ENCODE peak calls at places on chromosomes 7 and 10, in seven cellular contexts. One of them, this sample, is unnamed.

GRCh38 chr10:80289451-80290287 is at the start of gene MAT1A:
- DNase-seq in HS-5: no peak
- DNase-seq in AG08396: no peak
- DNase-seq in transverse colon: peak
- DNase-seq in activated CD8-positive, alpha-beta memory T cell treated with anti-CD3 and anti-CD28 coated beads, Interleukin-2, amount 50 U/mL, for 48 hours: no peak
- DNase-seq in left lung: no peak
- DNase-seq in central memory CD4-positive, alpha-beta T cell: no peak
- DNase-seq in this sample: no peak

GRCh38 chr7:133775201-133775600 is 351.9 kb upstream of the LRGUK start:
- DNase-seq in AG08396: no peak
- DNase-seq in central memory CD4-positive, alpha-beta T cell: no peak
- DNase-seq in HS-5: no peak
- DNase-seq in transverse colon: no peak
- DNase-seq in activated CD8-positive, alpha-beta memory T cell treated with anti-CD3 and anti-CD28 coated beads, Interleukin-2, amount 50 U/mL, for 48 hours: no peak
- DNase-seq in left lung: no peak
- DNase-seq in this sample: no peak

GRCh38 chr10:69242037-69242843 is 22.1 kb downstream of the HKDC1 start:
- DNase-seq in AG08396: no peak
- DNase-seq in HS-5: no peak
- DNase-seq in activated CD8-positive, alpha-beta memory T cell treated with anti-CD3 and anti-CD28 coated beads, Interleukin-2, amount 50 U/mL, for 48 hours: no peak
- DNase-seq in left lung: no peak
- DNase-seq in transverse colon: no peak
- DNase-seq in central memory CD4-positive, alpha-beta T cell: no peak
- DNase-seq in this sample: no peak

GRCh38 chr7:25897261-25897782 is 254.7 kb upstream of the NFE2L3 start:
- DNase-seq in central memory CD4-positive, alpha-beta T cell: no peak
- DNase-seq in HS-5: no peak
- DNase-seq in AG08396: no peak
- DNase-seq in activated CD8-positive, alpha-beta memory T cell treated with anti-CD3 and anti-CD28 coated beads, Interleukin-2, amount 50 U/mL, for 48 hours: no peak
- DNase-seq in left lung: no peak
- DNase-seq in transverse colon: no peak
- DNase-seq in this sample: no peak

GRCh38 chr7:71236488-71237179 is 104.7 kb downstream of the GALNT17 start:
- DNase-seq in central memory CD4-positive, alpha-beta T cell: no peak
- DNase-seq in left lung: no peak
- DNase-seq in HS-5: no peak
- DNase-seq in activated CD8-positive, alpha-beta memory T cell treated with anti-CD3 and anti-CD28 coated beads, Interleukin-2, amount 50 U/mL, for 48 hours: no peak
- DNase-seq in transverse colon: no peak
- DNase-seq in AG08396: no peak
- DNase-seq in this sample: no peak

GRCh38 chr7:34191041-34191440 is 285.7 kb downstream of the BMPER start:
- DNase-seq in transverse colon: no peak
- DNase-seq in central memory CD4-positive, alpha-beta T cell: no peak
- DNase-seq in HS-5: no peak
- DNase-seq in left lung: no peak
- DNase-seq in AG08396: no peak
- DNase-seq in activated CD8-positive, alpha-beta memory T cell treated with anti-CD3 and anti-CD28 coated beads, Interleukin-2, amount 50 U/mL, for 48 hours: no peak
- DNase-seq in this sample: no peak

GRCh38 chr7:55174856-55175255 is 156.0 kb downstream of the EGFR start:
- DNase-seq in activated CD8-positive, alpha-beta memory T cell treated with anti-CD3 and anti-CD28 coated beads, Interleukin-2, amount 50 U/mL, for 48 hours: no peak
- DNase-seq in left lung: no peak
- DNase-seq in HS-5: no peak
- DNase-seq in AG08396: no peak
- DNase-seq in transverse colon: no peak
- DNase-seq in central memory CD4-positive, alpha-beta T cell: no peak
- DNase-seq in this sample: no peak

GRCh38 chr10:32980242-32980557 is 22.2 kb upstream of the ITGB1 start:
- DNase-seq in left lung: no peak
- DNase-seq in AG08396: no peak
- DNase-seq in activated CD8-positive, alpha-beta memory T cell treated with anti-CD3 and anti-CD28 coated beads, Interleukin-2, amount 50 U/mL, for 48 hours: no peak
- DNase-seq in HS-5: no peak
- DNase-seq in central memory CD4-positive, alpha-beta T cell: no peak
- DNase-seq in transverse colon: no peak
- DNase-seq in this sample: no peak

GRCh38 chr7:55472928-55473725 is 99.2 kb downstream of the VOPP1 start:
- DNase-seq in transverse colon: no peak
- DNase-seq in central memory CD4-positive, alpha-beta T cell: no peak
- DNase-seq in AG08396: no peak
- DNase-seq in HS-5: no peak
- DNase-seq in left lung: peak
- DNase-seq in activated CD8-positive, alpha-beta memory T cell treated with anti-CD3 and anti-CD28 coated beads, Interleukin-2, amount 50 U/mL, for 48 hours: no peak
- DNase-seq in this sample: no peak

GRCh38 chr10:109961181-109962001 is 38.1 kb upstream of the XPNPEP1 start:
- DNase-seq in AG08396: no peak
- DNase-seq in HS-5: no peak
- DNase-seq in left lung: no peak
- DNase-seq in central memory CD4-positive, alpha-beta T cell: no peak
- DNase-seq in transverse colon: no peak
- DNase-seq in activated CD8-positive, alpha-beta memory T cell treated with anti-CD3 and anti-CD28 coated beads, Interleukin-2, amount 50 U/mL, for 48 hours: no peak
- DNase-seq in this sample: no peak